ENCODE peak calls at places on chromosomes 1 and 21, in ten cellular contexts. B, P, V, S, G, H, F, D, I and Z are unnamed samples.

GRCh38 chr1:153921080-153921802 is 1.5 kb downstream of the GATAD2B start:
- DNase-seq in S (no peak), I (no peak), V (no peak), P (no peak), H (no peak), F (no peak), D (no peak), B (no peak), G (no peak), Z (no peak)

GRCh38 chr1:80064524-80064923 is 1058.0 kb upstream of the ADGRL4 start:
- DNase-seq in V (no peak), H (peak; percentile 72), S (peak; percentile 47), B (no peak), G (no peak), F (no peak), I (no peak), P (no peak), D (no peak), Z (no peak)

GRCh38 chr1:109883248-109883955 is 27.2 kb upstream of the CSF1 start:
- DNase-seq in V (no peak), H (no peak), S (no peak), G (no peak), B (no peak), I (no peak), P (no peak), F (no peak), D (peak; percentile 64), Z (no peak)

GRCh38 chr1:195195423-195196057 is 1412.7 kb downstream of the KCNT2 start:
- DNase-seq in S (no peak), P (no peak), H (no peak), F (no peak), D (no peak), I (no peak), V (no peak), G (peak; percentile 52), B (no peak), Z (no peak)

GRCh38 chr1:207654320-207654719 is 9.4 kb downstream of the CR1L start:
- DNase-seq in H (peak; percentile 58), D (no peak), B (no peak), P (no peak), F (no peak), S (peak; percentile 4), I (no peak), G (no peak), V (peak; percentile 12), Z (no peak)

GRCh38 chr1:186409091-186409490 is 33.5 kb downstream of the ODR4 start:
- DNase-seq in S (no peak), H (no peak), B (no peak), F (no peak), V (no peak), G (peak; percentile 27), D (no peak), I (no peak), P (no peak), Z (no peak)

GRCh38 chr1:47511825-47512224 is 74.0 kb downstream of the FOXD2 start:
- DNase-seq in F (no peak), P (no peak), H (no peak), V (no peak), B (no peak), D (no peak), S (no peak), G (no peak), I (no peak), Z (no peak)

GRCh38 chr1:9376430-9376829 is 83.7 kb downstream of the SPSB1 start:
- DNase-seq in I (no peak), V (no peak), B (no peak), G (no peak), F (no peak), P (no peak), H (no peak), S (no peak), D (no peak), Z (no peak)

GRCh38 chr1:213014642-213015041 is 1.0 kb downstream of the ANGEL2 start:
- DNase-seq in S (peak; percentile 13), B (no peak), P (no peak), D (no peak), H (no peak), G (no peak), F (no peak), I (no peak), V (peak; percentile 24), Z (no peak)

GRCh38 chr1:57058652-57059501 is 93.1 kb upstream of the C8B start:
- DNase-seq in F (no peak), S (no peak), V (no peak), P (no peak), D (no peak), G (no peak), I (no peak), H (no peak), B (no peak), Z (no peak)

GRCh38 chr1:243748706-243749283 is 101.2 kb downstream of the AKT3 start:
- DNase-seq in I (no peak), P (no peak), H (peak; percentile 90), G (peak; percentile 67), S (peak; percentile 88), B (no peak), F (no peak), D (no peak), V (peak; percentile 90), Z (no peak)

GRCh38 chr1:226457307-226457712 is 49.4 kb upstream of the PARP1 start:
- DNase-seq in G (no peak), B (no peak), S (no peak), H (no peak), I (no peak), D (no peak), V (no peak), F (no peak), P (no peak), Z (no peak)

GRCh38 chr1:15680614-15681345 is 3.3 kb upstream of the PLEKHM2 start:
- DNase-seq in F (peak; percentile 20), V (peak; percentile 96), B (no peak), P (no peak), S (peak; percentile 96), G (no peak), H (peak; percentile 89), D (no peak), I (no peak), Z (no peak)

GRCh38 chr1:161313554-161314200 is 504 bp upstream of the SDHC start:
- DNase-seq in I (no peak), D (peak; percentile 63), G (no peak), V (no peak), H (no peak), S (no peak), F (no peak), B (no peak), P (no peak), Z (no peak)

GRCh38 chr1:44739361-44740178 is at the start of gene KIF2C:
- DNase-seq in F (peak; percentile 97), B (peak; percentile 92), S (peak; percentile 97), D (peak; percentile 97), P (peak; percentile 98), G (peak; percentile 99), H (peak; percentile 98), V (peak; percentile 98), I (peak; percentile 96), Z (peak; percentile 98)

DNA sequence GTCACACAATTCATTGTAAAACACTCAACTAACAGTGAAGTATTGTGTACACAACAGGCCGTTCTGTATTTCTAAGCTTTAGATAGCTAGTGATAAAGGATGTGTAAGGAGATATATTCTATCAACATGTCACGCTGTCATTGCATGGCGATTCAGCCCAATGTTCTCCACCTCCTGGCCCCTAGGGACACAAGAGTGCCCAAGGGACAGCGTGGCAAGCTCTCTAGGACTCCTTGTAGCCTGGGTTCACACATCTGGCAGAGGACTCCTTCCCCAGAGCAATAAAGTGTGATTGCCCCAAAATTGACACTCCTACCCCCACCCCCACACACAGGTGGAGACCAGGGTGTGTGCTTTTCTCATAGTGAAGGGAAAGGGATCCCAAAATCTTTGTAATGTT is 11.7 kb downstream of the TMPRSS3 start:
- DNase-seq in H (no peak), D (no peak), G (no peak), V (no peak), I (no peak), B (no peak), F (no peak), P (no peak), S (no peak), Z (peak; percentile 26)
- TF ChIP-seq CTCF in H (no peak), D (no peak), G (no peak), V (no peak), I (no peak), B (no peak), F (no peak), P (no peak), S (no peak), Z (no peak)

GRCh38 chr1:3762151-3762872 is 10.1 kb downstream of the CCDC27 start:
- DNase-seq in F (no peak), H (no peak), D (peak; percentile 46), B (no peak), V (no peak), P (no peak), G (no peak), I (no peak), S (no peak), Z (no peak)
- TF ChIP-seq CTCF in F (no peak), H (no peak), D (no peak), B (no peak), V (no peak), P (no peak), G (no peak), I (no peak), S (no peak), Z (no peak)

GRCh38 chr1:111015222-111015621 is 51.5 kb upstream of the LRIF1 start:
- DNase-seq in S (no peak), D (no peak), H (no peak), B (no peak), P (no peak), F (no peak), G (no peak), V (no peak), I (no peak), Z (no peak)
- TF ChIP-seq CTCF in S (no peak), D (no peak), H (peak; percentile 28), B (no peak), P (no peak), F (no peak), G (no peak), V (no peak), I (no peak), Z (no peak)

GRCh38 chr1:246221390-246222240 is 285.5 kb downstream of the SMYD3 start:
- DNase-seq in I (no peak), V (no peak), H (no peak), G (no peak), F (no peak), D (no peak), P (no peak), S (no peak), B (no peak), Z (peak; percentile 72)

GRCh38 chr1:246220495-246221065 is 286.5 kb downstream of the SMYD3 start:
- DNase-seq in V (no peak), B (no peak), P (no peak), G (no peak), F (no peak), I (no peak), D (no peak), H (no peak), S (no peak), Z (peak; percentile 69)

GRCh38 chr1:246219508-246220030 is 287.5 kb downstream of the SMYD3 start:
- DNase-seq in F (no peak), G (peak; percentile 49), P (no peak), H (peak; percentile 23), V (peak; percentile 17), I (no peak), B (peak; percentile 12), D (no peak), S (no peak), Z (peak; percentile 60)

GRCh38 chr1:246215505-246215893 is 291.6 kb downstream of the SMYD3 start:
- DNase-seq in F (no peak), V (no peak), G (no peak), I (no peak), D (no peak), B (no peak), P (no peak), S (no peak), H (no peak), Z (no peak)

GRCh38 chr1:246218686-246219085 is 288.4 kb downstream of the SMYD3 start:
- DNase-seq in P (no peak), I (no peak), D (no peak), G (no peak), F (no peak), S (no peak), H (no peak), B (no peak), V (no peak), Z (no peak)
- TF ChIP-seq CTCF in P (no peak), I (no peak), D (no peak), G (no peak), F (no peak), S (no peak), H (no peak), B (no peak), V (no peak), Z (no peak)